ENCODE peak calls at places on chromosomes 2 and 18, in seven cellular contexts. One of them, this sample, is unnamed.
A peak's percentile ranks its signal among the peaks of the same experiment; 100 is the strongest.

GRCh38 chr18:12377556-12378553 is 828 bp upstream of the AFG3L2 start:
- DNase-seq in A549: peak; percentile 83
- DNase-seq in uterus: peak; percentile 15
- DNase-seq in adrenal gland: no peak
- DNase-seq in transverse colon: no peak
- DNase-seq in H1: no peak
- DNase-seq in tibial nerve: no peak
- DNase-seq in this sample: no peak

GRCh38 chr2:183495079-183495478 is 370.8 kb downstream of the NUP35 start:
- DNase-seq in A549: no peak
- DNase-seq in uterus: no peak
- DNase-seq in adrenal gland: no peak
- DNase-seq in transverse colon: no peak
- DNase-seq in H1: no peak
- DNase-seq in tibial nerve: no peak
- DNase-seq in this sample: no peak

GRCh38 chr18:36729197-36729596 is 99.6 kb downstream of the TPGS2 start:
- DNase-seq in A549: no peak
- DNase-seq in uterus: no peak
- DNase-seq in adrenal gland: no peak
- DNase-seq in transverse colon: no peak
- DNase-seq in H1: no peak
- DNase-seq in tibial nerve: no peak
- DNase-seq in this sample: no peak

GRCh38 chr2:240925191-240925575 is 19.0 kb downstream of the CROCC2 start:
- DNase-seq in A549: no peak
- DNase-seq in uterus: peak; percentile 9
- DNase-seq in adrenal gland: peak; percentile 18
- DNase-seq in transverse colon: peak; percentile 2
- DNase-seq in H1: peak; percentile 57
- DNase-seq in tibial nerve: peak; percentile 2
- DNase-seq in this sample: peak; percentile 10

GRCh38 chr2:10768063-10768507 is 44.5 kb downstream of the PDIA6 start:
- DNase-seq in A549: no peak
- DNase-seq in uterus: no peak
- DNase-seq in adrenal gland: no peak
- DNase-seq in transverse colon: no peak
- DNase-seq in H1: no peak
- DNase-seq in tibial nerve: no peak
- DNase-seq in this sample: no peak

GRCh38 chr2:7196871-7197270 is 279.7 kb downstream of the RNF144A start:
- DNase-seq in A549: no peak
- DNase-seq in uterus: no peak
- DNase-seq in adrenal gland: no peak
- DNase-seq in transverse colon: no peak
- DNase-seq in H1: no peak
- DNase-seq in tibial nerve: no peak
- DNase-seq in this sample: no peak

GRCh38 chr2:35428548-35428947 is 927.0 kb upstream of the CRIM1 start:
- DNase-seq in A549: no peak
- DNase-seq in uterus: no peak
- DNase-seq in adrenal gland: peak; percentile 25
- DNase-seq in transverse colon: peak; percentile 10
- DNase-seq in H1: peak; percentile 77
- DNase-seq in tibial nerve: peak; percentile 15
- DNase-seq in this sample: peak; percentile 19

GRCh38 chr18:10530852-10531251 is 5.0 kb downstream of the NAPG start:
- DNase-seq in A549: no peak
- DNase-seq in uterus: no peak
- DNase-seq in adrenal gland: no peak
- DNase-seq in transverse colon: no peak
- DNase-seq in H1: no peak
- DNase-seq in tibial nerve: no peak
- DNase-seq in this sample: no peak

GRCh38 chr2:224357098-224357901 is 44.6 kb downstream of the FAM124B start:
- DNase-seq in A549: peak; percentile 47
- DNase-seq in uterus: peak; percentile 27
- DNase-seq in adrenal gland: peak; percentile 53
- DNase-seq in transverse colon: peak; percentile 53
- DNase-seq in H1: peak; percentile 76
- DNase-seq in tibial nerve: peak; percentile 90
- DNase-seq in this sample: peak; percentile 62

GRCh38 chr2:48482313-48482712 is 47.6 kb upstream of the STON1 start:
- DNase-seq in A549: no peak
- DNase-seq in uterus: no peak
- DNase-seq in adrenal gland: no peak
- DNase-seq in transverse colon: no peak
- DNase-seq in H1: no peak
- DNase-seq in tibial nerve: no peak
- DNase-seq in this sample: no peak

GRCh38 chr2:39370101-39370500 is 67.0 kb downstream of the MAP4K3 start:
- DNase-seq in A549: no peak
- DNase-seq in uterus: no peak
- DNase-seq in adrenal gland: no peak
- DNase-seq in transverse colon: no peak
- DNase-seq in H1: no peak
- DNase-seq in tibial nerve: no peak
- DNase-seq in this sample: no peak

GRCh38 chr2:185142677-185143076 is 544.3 kb downstream of the ZNF804A start:
- DNase-seq in A549: no peak
- DNase-seq in uterus: no peak
- DNase-seq in adrenal gland: no peak
- DNase-seq in transverse colon: no peak
- DNase-seq in H1: no peak
- DNase-seq in tibial nerve: no peak
- DNase-seq in this sample: no peak

GRCh38 chr2:40273623-40274236 is 178.2 kb downstream of the SLC8A1 start:
- DNase-seq in A549: no peak
- DNase-seq in uterus: no peak
- DNase-seq in adrenal gland: no peak
- DNase-seq in transverse colon: no peak
- DNase-seq in H1: no peak
- DNase-seq in tibial nerve: no peak
- DNase-seq in this sample: no peak

GRCh38 chr2:45176399-45176798 is 167.1 kb upstream of the SIX2 start:
- DNase-seq in A549: no peak
- DNase-seq in uterus: no peak
- DNase-seq in adrenal gland: no peak
- DNase-seq in transverse colon: no peak
- DNase-seq in H1: no peak
- DNase-seq in tibial nerve: no peak
- DNase-seq in this sample: no peak

GRCh38 chr2:137947032-137947713 is 17.1 kb upstream of the HNMT start:
- DNase-seq in A549: no peak
- DNase-seq in uterus: no peak
- DNase-seq in adrenal gland: no peak
- DNase-seq in transverse colon: no peak
- DNase-seq in H1: no peak
- DNase-seq in tibial nerve: no peak
- DNase-seq in this sample: no peak

GRCh38 chr18:3458378-3458777 is 8.4 kb downstream of the TGIF1 start:
- DNase-seq in A549: no peak
- DNase-seq in uterus: no peak
- DNase-seq in adrenal gland: no peak
- DNase-seq in transverse colon: no peak
- DNase-seq in H1: no peak
- DNase-seq in tibial nerve: no peak
- DNase-seq in this sample: no peak

GRCh38 chr18:3460823-3461398 is 10.9 kb downstream of the TGIF1 start:
- DNase-seq in A549: no peak
- DNase-seq in uterus: no peak
- DNase-seq in adrenal gland: no peak
- DNase-seq in transverse colon: no peak
- DNase-seq in H1: no peak
- DNase-seq in tibial nerve: no peak
- DNase-seq in this sample: no peak

GRCh38 chr18:3461704-3462103 is 11.7 kb downstream of the TGIF1 start:
- DNase-seq in A549: no peak
- DNase-seq in uterus: no peak
- DNase-seq in adrenal gland: no peak
- DNase-seq in transverse colon: no peak
- DNase-seq in H1: no peak
- DNase-seq in tibial nerve: no peak
- DNase-seq in this sample: no peak

GRCh38 chr18:3457261-3457724 is 7.3 kb downstream of the TGIF1 start:
- DNase-seq in A549: no peak
- DNase-seq in uterus: no peak
- DNase-seq in adrenal gland: no peak
- DNase-seq in transverse colon: peak; percentile 57
- DNase-seq in H1: no peak
- DNase-seq in tibial nerve: no peak
- DNase-seq in this sample: peak; percentile 29

DNA sequence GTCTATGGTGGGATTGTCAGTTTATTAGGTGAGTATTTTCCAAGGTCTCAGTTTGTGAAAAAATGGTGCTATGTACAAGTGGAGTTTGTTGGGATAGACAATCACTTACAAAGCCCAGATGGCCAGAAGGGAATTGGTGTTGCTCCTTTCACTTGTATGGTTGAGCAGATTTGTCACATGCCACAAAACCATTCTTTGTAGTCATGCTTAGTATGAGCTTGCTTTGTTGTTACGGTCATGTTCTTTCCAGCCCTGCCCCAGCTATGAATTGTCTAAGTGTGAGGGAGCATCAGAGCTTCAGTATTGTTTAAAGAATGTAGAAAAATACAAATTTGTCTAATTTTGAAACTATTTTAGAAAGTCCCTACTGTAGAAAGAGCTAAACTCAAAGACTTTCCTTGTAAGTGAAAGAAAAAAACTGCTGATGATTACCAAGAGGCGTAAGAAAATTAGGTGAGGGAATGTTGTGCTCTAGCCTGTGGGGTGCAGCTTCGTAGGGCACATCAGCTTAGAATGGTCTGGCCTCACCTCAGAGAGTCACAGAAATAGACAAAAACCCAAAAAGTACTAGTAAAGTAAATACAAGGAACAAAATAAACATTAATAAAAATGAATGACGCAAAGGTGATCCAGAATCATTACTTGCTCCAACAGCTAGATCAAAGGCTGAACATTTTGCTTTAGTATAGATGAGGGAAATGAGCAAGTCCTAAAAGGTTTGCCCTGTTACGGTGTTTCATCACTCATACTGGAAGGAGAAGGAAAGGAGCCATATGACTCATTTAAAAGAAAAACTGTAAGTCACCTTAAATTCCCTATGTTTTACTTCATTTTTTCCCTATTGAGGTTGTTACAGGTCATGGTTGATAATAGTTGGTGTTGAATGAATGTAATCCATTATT is 9.2 kb downstream of the TGIF1 start:
- DNase-seq in A549: no peak
- DNase-seq in uterus: no peak
- DNase-seq in adrenal gland: no peak
- DNase-seq in transverse colon: no peak
- DNase-seq in H1: no peak
- DNase-seq in tibial nerve: no peak
- DNase-seq in this sample: no peak
- TF ChIP-seq POLR2A in A549: no peak
- TF ChIP-seq POLR2A in uterus: no peak
- TF ChIP-seq POLR2A in adrenal gland: no peak
- TF ChIP-seq POLR2A in transverse colon: no peak
- TF ChIP-seq POLR2A in H1: no peak
- TF ChIP-seq POLR2A in tibial nerve: no peak
- TF ChIP-seq POLR2A in this sample: no peak

GRCh38 chr2:152407204-152407721 is 72.3 kb downstream of the FMNL2 start:
- DNase-seq in A549: peak; percentile 65
- DNase-seq in uterus: peak; percentile 31
- DNase-seq in adrenal gland: no peak
- DNase-seq in transverse colon: peak; percentile 38
- DNase-seq in H1: peak; percentile 58
- DNase-seq in tibial nerve: no peak
- DNase-seq in this sample: peak; percentile 33
- TF ChIP-seq CTCF in A549: no peak
- TF ChIP-seq CTCF in uterus: no peak
- TF ChIP-seq CTCF in adrenal gland: no peak
- TF ChIP-seq CTCF in transverse colon: no peak
- TF ChIP-seq CTCF in H1: no peak
- TF ChIP-seq CTCF in tibial nerve: no peak
- TF ChIP-seq CTCF in this sample: no peak

DNA sequence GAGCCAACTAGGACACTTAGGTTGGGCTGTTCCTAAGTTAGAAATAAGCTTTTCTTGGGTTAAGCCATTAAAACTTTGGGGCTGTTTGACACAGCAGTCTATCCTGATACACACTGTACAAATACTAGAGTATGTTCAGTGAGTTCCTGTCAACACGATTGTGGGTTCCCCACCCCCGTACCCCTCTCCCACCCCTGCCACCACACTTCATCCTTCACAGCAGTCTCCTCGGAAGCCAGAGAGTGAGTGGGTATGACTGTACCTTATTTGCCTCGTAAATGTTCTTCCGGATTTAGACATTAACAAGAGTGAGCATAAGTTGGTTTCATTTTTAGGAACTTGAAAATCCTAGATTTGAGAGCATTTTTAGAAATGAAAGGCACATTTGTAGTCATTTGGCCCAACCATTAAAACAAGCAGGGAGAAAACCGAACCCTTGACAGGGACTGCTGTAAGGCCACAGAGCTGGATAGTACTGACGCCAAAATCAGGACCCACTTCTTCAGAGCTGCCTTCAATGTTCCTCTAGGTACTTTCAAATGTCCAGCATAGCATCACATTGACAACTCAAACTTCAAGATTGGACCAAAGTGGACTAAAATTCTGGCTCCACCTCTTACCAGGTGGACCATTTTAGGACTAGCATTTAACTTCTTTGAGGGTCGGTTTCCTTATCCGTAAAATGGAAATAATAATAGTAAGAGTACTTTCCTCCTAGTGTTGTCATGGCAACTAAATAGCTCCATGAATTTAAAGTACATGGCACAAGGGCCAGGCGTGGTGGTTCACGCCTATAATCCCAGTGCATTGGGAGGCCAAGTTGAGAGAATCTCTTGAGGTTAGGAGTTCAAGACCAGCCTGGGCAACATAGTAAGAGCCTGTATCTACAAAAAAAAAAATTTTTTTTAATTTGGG is 166.3 kb upstream of the SERTAD2 start:
- DNase-seq in A549: no peak
- DNase-seq in uterus: no peak
- DNase-seq in adrenal gland: no peak
- DNase-seq in transverse colon: peak; percentile 32
- DNase-seq in H1: no peak
- DNase-seq in tibial nerve: no peak
- DNase-seq in this sample: no peak
- TF ChIP-seq POLR2A in A549: no peak
- TF ChIP-seq POLR2A in uterus: no peak
- TF ChIP-seq POLR2A in adrenal gland: no peak
- TF ChIP-seq POLR2A in transverse colon: no peak
- TF ChIP-seq POLR2A in H1: no peak
- TF ChIP-seq POLR2A in tibial nerve: no peak
- TF ChIP-seq POLR2A in this sample: no peak

GRCh38 chr2:198137733-198138132 is 333.3 kb downstream of the PLCL1 start:
- DNase-seq in A549: no peak
- DNase-seq in uterus: no peak
- DNase-seq in adrenal gland: no peak
- DNase-seq in transverse colon: no peak
- DNase-seq in H1: no peak
- DNase-seq in tibial nerve: no peak
- DNase-seq in this sample: no peak
- TF ChIP-seq CTCF in A549: no peak
- TF ChIP-seq CTCF in uterus: peak; percentile 10
- TF ChIP-seq CTCF in adrenal gland: no peak
- TF ChIP-seq CTCF in transverse colon: no peak
- TF ChIP-seq CTCF in H1: peak; percentile 55
- TF ChIP-seq CTCF in tibial nerve: no peak
- TF ChIP-seq CTCF in this sample: no peak